ENCODE peak calls at places on chromosomes 12 and 14, in nine cellular contexts. E is GOT3; P is upper lobe of left lung; C is amniotic stem cell; B is activated CD4-positive, alpha-beta memory T cell treated with anti-CD3 and anti-CD28 coated beads for 36 hours; Y is activated T-cell treated with anti-CD3 and anti-CD28 coated beads, Interleukin-2, amount 50 U/mL, for 24 hours; L is T-helper 1 cell; Q is EH; U is DMS53. I is an unnamed sample.

GRCh38 chr14:23544511-23545447 is 6.8 kb downstream of the ZFHX2 start:
- DNase-seq in E (no peak), P (no peak), C (no peak), B (no peak), Y (no peak), L (no peak), Q (no peak), U (peak), I (peak)

GRCh38 chr14:51020024-51020710 is 74.7 kb downstream of the TRIM9 start:
- DNase-seq in E (no peak), P (no peak), C (no peak), B (no peak), Y (no peak), L (no peak), Q (peak), U (peak), I (peak)

GRCh38 chr12:90938451-90938850 is 16.5 kb downstream of the CCER1 start:
- DNase-seq in E (no peak), P (no peak), C (no peak), B (no peak), Y (no peak), L (no peak), Q (peak), U (peak), I (no peak)

GRCh38 chr14:61493239-61493638 is 171.9 kb downstream of the PRKCH start:
- DNase-seq in E (no peak), P (no peak), C (peak), B (no peak), Y (no peak), L (no peak), Q (peak), U (no peak), I (no peak)

GRCh38 chr14:90743826-90744225 is 72.4 kb downstream of the TTC7B start:
- DNase-seq in E (no peak), P (no peak), C (no peak), B (no peak), Y (no peak), L (no peak), Q (no peak), U (no peak), I (no peak)

GRCh38 chr12:51023625-51024395 is 2.4 kb downstream of the SLC11A2 start:
- DNase-seq in E (no peak), P (no peak), C (no peak), B (no peak), Y (no peak), L (no peak), Q (no peak), U (no peak), I (no peak)

GRCh38 chr12:130838284-130838950 is 633 bp downstream of the STX2 start:
- DNase-seq in E (no peak), P (no peak), C (no peak), B (peak), Y (peak), L (no peak), Q (peak), U (peak), I (peak)

GRCh38 chr12:96303656-96304055 is 96.6 kb downstream of the CDK17 start:
- DNase-seq in E (no peak), P (no peak), C (no peak), B (no peak), Y (no peak), L (no peak), Q (no peak), U (no peak), I (peak)

GRCh38 chr12:47547077-47547476 is 158.8 kb downstream of the RPAP3 start:
- DNase-seq in E (no peak), P (no peak), C (peak), B (no peak), Y (no peak), L (no peak), Q (peak), U (peak), I (peak)

GRCh38 chr14:103096387-103096786 is 1.9 kb downstream of the EXOC3L4 start:
- DNase-seq in E (no peak), P (no peak), C (no peak), B (no peak), Y (no peak), L (no peak), Q (no peak), U (no peak), I (no peak)